ENCODE peak calls at places on chromosomes 5 and 9, in four cellular contexts. A is GM23338, X is AG04450, I is RWPE1. P is an unnamed sample.

GRCh38 chr5:171681667-171682066 is 104.0 kb upstream of the SMIM23 start:
- DNase-seq in A (no peak), X (no peak), I (no peak), P (no peak)

GRCh38 chr5:96146675-96147074 is 185.0 kb upstream of the ELL2 start:
- DNase-seq in A (peak; percentile 8), X (peak; percentile 82), I (peak; percentile 39), P (no peak)

GRCh38 chr5:123429993-123430392 is 6.8 kb upstream of the CEP120 start:
- DNase-seq in A (no peak), X (peak; percentile 73), I (peak; percentile 92), P (no peak)

GRCh38 chr5:126462239-126463014 is 39.2 kb downstream of the GRAMD2B start:
- DNase-seq in A (no peak), X (no peak), I (no peak), P (no peak)

GRCh38 chr5:177610131-177610769 is 10.3 kb downstream of the B4GALT7 start:
- DNase-seq in A (no peak), X (no peak), I (no peak), P (no peak)

GRCh38 chr5:124537136-124537919 is 209.1 kb downstream of the ZNF608 start:
- DNase-seq in A (no peak), X (no peak), I (no peak), P (no peak)

GRCh38 chr5:50667079-50667652 is 729 bp downstream of the PARP8 start:
- DNase-seq in A (peak; percentile 76), X (no peak), I (peak; percentile 31), P (peak; percentile 23)

GRCh38 chr9:116700279-116700678 is 13.2 kb downstream of the TRIM32 start:
- DNase-seq in A (no peak), X (no peak), I (no peak), P (no peak)

GRCh38 chr9:137975527-137975913 is 97.9 kb downstream of the CACNA1B start:
- DNase-seq in A (no peak), X (no peak), I (no peak), P (no peak)

DNA sequence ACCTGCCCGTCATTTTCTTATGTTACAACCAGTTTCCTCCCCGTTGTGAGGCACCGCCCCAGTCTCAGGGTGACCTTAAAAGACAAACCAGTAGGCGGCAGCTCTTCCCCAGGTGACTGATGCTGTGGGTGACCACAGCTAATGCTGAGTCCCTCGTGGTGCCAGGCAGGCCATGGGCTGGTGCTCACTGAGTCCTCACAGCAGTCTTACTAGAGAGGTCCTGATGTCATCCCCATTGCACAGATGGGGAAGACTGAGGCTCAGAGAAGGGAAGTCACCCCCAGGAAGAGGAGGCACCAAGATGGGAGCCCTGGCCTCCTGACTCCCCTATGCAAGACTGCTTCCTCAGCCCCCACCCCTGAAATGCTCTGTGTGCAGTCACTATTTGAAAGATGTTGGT is 978 bp downstream of the CFAP157 start:
- DNase-seq in A (peak; percentile 68), X (no peak), I (no peak), P (no peak)
- TF ChIP-seq CTCF in A (peak; percentile 69), X (no peak), I (no peak), P (no peak)

DNA sequence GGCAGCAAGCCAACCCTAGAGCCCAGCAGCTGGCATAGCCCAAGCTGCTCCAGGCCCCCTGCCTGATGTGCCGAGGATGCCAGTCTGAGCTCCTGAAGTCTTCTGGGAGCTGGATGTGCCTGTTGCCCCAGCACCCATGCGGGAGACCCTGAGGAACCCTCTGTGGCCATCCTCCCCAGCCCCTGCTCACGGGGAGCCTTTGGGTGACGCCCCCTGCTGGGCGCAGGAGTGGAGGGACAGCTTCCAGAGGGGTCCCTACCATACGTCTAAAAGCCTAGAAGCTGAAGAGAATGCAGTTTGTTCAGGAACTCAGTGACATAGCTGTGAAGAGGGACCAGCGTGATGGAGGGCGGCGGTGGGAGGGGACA is 33.1 kb upstream of the MVB12B start:
- DNase-seq in A (peak; percentile 37), X (no peak), I (no peak), P (no peak)
- TF ChIP-seq CTCF in A (peak; percentile 70), X (peak; percentile 25), I (no peak), P (no peak)

DNA sequence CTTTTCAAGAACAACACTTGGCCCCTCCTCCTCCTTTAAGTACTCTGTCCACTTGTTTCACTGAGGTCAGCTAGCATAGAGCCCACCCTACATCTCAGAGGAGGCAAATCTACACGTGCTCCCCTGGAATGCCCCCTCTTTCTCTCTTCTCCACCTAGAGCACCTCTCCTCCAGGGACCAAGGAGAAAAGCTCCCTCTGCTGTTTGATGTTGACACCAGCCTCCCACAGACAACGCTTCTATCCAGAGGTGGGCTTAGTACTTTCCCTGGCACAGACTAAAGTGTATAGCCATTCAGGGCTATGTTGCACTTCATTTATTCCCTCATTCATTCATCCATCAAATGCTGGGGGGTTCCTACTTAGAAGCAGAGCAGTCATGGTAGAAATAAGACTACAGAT is 68.2 kb upstream of the TAF1L start:
- DNase-seq in A (peak; percentile 59), X (no peak), I (no peak), P (no peak)
- TF ChIP-seq CTCF in A (peak; percentile 78), X (no peak), I (no peak), P (no peak)

GRCh38 chr5:157366741-157367684 is 93.0 kb upstream of the NIPAL4 start:
- DNase-seq in A (peak; percentile 71), X (peak; percentile 54), I (no peak), P (no peak)
- TF ChIP-seq CTCF in A (peak; percentile 75), X (peak; percentile 82), I (no peak), P (no peak)

DNA sequence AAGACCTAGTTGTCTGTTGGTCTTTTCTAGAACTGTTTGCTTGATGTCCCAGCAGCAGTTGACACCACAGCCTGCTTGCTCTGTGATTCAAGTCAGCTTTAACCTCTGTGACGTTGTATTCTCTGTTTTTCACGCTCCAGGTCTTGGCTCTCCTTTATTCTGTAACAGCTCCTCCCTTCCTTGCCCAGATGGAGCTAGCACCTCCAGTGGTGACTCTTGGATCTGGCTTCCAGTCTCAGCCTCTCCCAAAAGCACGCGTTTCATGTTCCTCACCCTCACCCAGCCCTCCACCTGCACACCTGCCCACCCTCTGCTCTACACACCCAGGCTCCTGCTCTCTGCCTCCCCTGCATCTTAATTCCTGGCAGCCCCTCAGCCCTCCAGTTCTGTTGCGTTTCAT is 50.6 kb downstream of the DMRT1 start:
- DNase-seq in A (peak; percentile 64), X (no peak), I (no peak), P (no peak)
- TF ChIP-seq CTCF in A (peak; percentile 57), X (no peak), I (no peak), P (no peak)

DNA sequence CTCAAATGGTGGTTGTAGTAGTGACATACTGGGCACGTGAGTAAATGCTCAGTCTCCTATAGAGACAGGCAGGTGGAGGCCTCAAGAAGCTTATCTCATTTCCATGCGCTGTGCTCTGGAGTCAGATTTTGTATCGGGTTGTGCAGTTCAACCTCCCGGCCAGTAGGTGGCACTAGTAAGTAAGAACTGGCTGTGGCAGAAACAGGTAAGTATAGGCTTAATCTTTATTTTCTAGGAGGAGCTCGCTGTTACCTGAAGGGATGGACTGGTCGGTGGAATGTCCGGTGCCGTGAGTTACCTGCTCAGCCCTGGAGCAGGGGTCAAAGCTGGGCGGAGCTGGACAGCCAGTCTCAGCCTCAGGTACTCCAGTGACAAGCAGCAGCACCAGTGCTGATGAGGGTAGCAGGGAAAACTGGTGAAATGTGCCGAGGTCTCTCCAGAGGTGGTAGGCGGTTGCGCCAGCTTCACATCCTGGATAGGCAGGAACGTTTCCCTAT is 880.1 kb upstream of the SEMA6A start:
- DNase-seq in A (peak; percentile 74), X (no peak), I (peak; percentile 45), P (no peak)
- TF ChIP-seq CTCF in A (peak; percentile 83), X (peak; percentile 59), I (peak; percentile 88), P (no peak)

GRCh38 chr9:129080608-129081387 is at the start of gene DOLPP1:
- DNase-seq in A (peak; percentile 99), X (peak; percentile 98), I (peak; percentile 100), P (peak; percentile 87)
- TF ChIP-seq CTCF in A (no peak), X (no peak), I (no peak), P (no peak)

GRCh38 chr9:136667940-136668760 is 5.4 kb downstream of the EGFL7 start:
- DNase-seq in A (peak; percentile 45), X (no peak), I (no peak), P (no peak)
- TF ChIP-seq CTCF in A (no peak), X (no peak), I (no peak), P (no peak)